ENCODE peak calls at places on chromosomes 2 and 18, in four cellular contexts. F is A549, Z is uterus, S is HepG2. H is an unnamed sample. For H3K4me1, the result is how much of the 10 kb centered on the place peaks cover.

GRCh38 chr2:44135771-44136170 is 32.9 kb upstream of the PPM1B start:
- DNase-seq in S (no peak), Z (no peak), F (no peak), H (no peak)

GRCh38 chr2:71715241-71715750 is 261.9 kb downstream of the DYSF start:
- DNase-seq in Z (no peak), S (no peak), F (no peak), H (no peak)

GRCh38 chr2:215879977-215880940 is 133.1 kb downstream of the MREG start:
- DNase-seq in Z (no peak), S (no peak), F (no peak), H (no peak)

GRCh38 chr2:37656512-37657423 is 14.7 kb downstream of the CDC42EP3 start:
- DNase-seq in S (no peak), Z (no peak), F (no peak), H (no peak)

GRCh38 chr18:8454136-8454535 is 155.1 kb upstream of the RAB12 start:
- DNase-seq in S (no peak), Z (no peak), F (no peak), H (no peak)

GRCh38 chr2:20650412-20650879 is 452 bp downstream of the HS1BP3 start:
- DNase-seq in Z (no peak), S (no peak), F (peak), H (peak)

GRCh38 chr2:26901326-26902183 is 53.6 kb downstream of the DPYSL5 start:
- DNase-seq in Z (no peak), S (no peak), F (no peak), H (no peak)

GRCh38 chr2:144642106-144642505 is 122.2 kb upstream of the ZEB2 start:
- DNase-seq in F (no peak), Z (no peak), S (no peak), H (no peak)

GRCh38 chr2:131567891-131568290 is 40.2 kb downstream of the CCDC74A start:
- DNase-seq in F (no peak), Z (no peak), S (no peak), H (no peak)

GRCh38 chr2:204431529-204431928 is 113.7 kb upstream of the PARD3B start:
- DNase-seq in Z (no peak), S (no peak), F (no peak), H (no peak)

GRCh38 chr2:19676770-19677169 is 225.0 kb downstream of the TTC32 start:
- DNase-seq in F (peak), S (peak), Z (no peak), H (no peak)

GRCh38 chr2:218002792-218003191 is at the start of gene TNS1:
- DNase-seq in Z (peak), F (no peak), S (no peak), H (peak)

GRCh38 chr2:214127178-214127970 is 283.5 kb upstream of the VWC2L start:
- DNase-seq in Z (peak), S (no peak), F (no peak), H (no peak)

GRCh38 chr18:37673196-37673595 is 107.6 kb upstream of the CELF4 start:
- DNase-seq in F (no peak), Z (no peak), S (no peak), H (peak)

GRCh38 chr2:226932443-226932842 is 96.6 kb downstream of the RHBDD1 start:
- DNase-seq in Z (no peak), S (no peak), F (no peak), H (no peak)

GRCh38 chr18:38933322-38933721 is 1367.7 kb upstream of the CELF4 start:
- DNase-seq in S (no peak), Z (no peak), F (no peak), H (no peak)

GRCh38 chr2:235495373-235496238 is 1.8 kb downstream of the AGAP1 start:
- DNase-seq in Z (no peak), S (no peak), F (no peak), H (no peak)

GRCh38 chr2:120934221-120934639 is 198.6 kb downstream of the GLI2 start:
- DNase-seq in Z (no peak), F (peak), S (peak), H (no peak)

GRCh38 chr2:8754056-8754790 is 72.4 kb downstream of the ID2 start:
- DNase-seq in S (no peak), F (no peak), Z (no peak), H (no peak)

GRCh38 chr18:67525328-67526110 is 9.0 kb upstream of the DSEL start:
- DNase-seq in Z (peak), S (peak), F (peak), H (peak)

GRCh38 chr2:121625953-121626352 is 23.3 kb downstream of the CLASP1 start:
- DNase-seq in Z (no peak), S (no peak), F (no peak), H (no peak)

GRCh38 chr2:199946196-199946595 is 9.1 kb downstream of the TYW5 start:
- DNase-seq in Z (no peak), S (no peak), F (no peak), H (no peak)

GRCh38 chr2:241870081-241870541 is 582 bp downstream of the RTP5 start:
- DNase-seq in Z (no peak), F (no peak), S (no peak), H (peak)

GRCh38 chr2:67844024-67844540 is 218.7 kb downstream of the C1D start:
- DNase-seq in S (no peak), F (no peak), Z (no peak), H (no peak)

GRCh38 chr2:10345813-10346212 is 43.1 kb downstream of the HPCAL1 start:
- DNase-seq in F (no peak), Z (no peak), S (no peak), H (no peak)

GRCh38 chr2:182652326-182652725 is 63.7 kb upstream of the DNAJC10 start:
- DNase-seq in Z (no peak), S (no peak), F (no peak), H (no peak)

GRCh38 chr2:226063704-226064390 is 664.3 kb downstream of the NYAP2 start:
- DNase-seq in S (no peak), Z (no peak), F (peak), H (no peak)

GRCh38 chr2:146388757-146389156 is 1456.1 kb upstream of the ACVR2A start:
- DNase-seq in Z (no peak), S (no peak), F (no peak), H (no peak)

GRCh38 chr2:43051316-43051715 is 175.1 kb downstream of the ZFP36L2 start:
- DNase-seq in F (peak), S (no peak), Z (no peak), H (no peak)
- H3K27ac ChIP-seq in F (peak), S (no peak), Z (no peak), H (no peak)

DNA sequence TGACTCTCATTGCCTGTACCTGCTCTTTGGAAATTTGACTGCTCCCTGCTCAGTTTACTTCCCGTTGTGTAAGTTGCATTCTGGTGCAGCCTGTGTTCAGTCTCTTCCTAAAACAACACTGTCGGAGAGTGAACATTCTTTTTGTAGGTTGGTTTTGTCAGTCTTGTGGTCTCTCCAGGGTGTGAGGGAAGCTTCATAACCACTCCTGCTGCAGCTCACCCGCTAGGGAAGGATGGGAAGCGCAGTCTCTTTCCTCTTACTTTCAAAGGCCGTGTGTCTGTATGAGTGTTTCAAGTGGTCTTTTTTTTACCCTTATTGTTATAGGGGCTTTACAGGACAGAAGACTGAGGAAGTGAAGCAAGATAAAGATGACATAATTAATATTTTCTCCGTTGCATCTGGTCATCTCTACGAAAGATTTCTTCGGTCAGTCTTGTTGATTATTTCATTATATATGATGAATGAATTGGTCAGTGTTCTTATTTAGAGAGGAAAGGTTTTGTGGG is 87.2 kb downstream of the UGGT1 start:
- DNase-seq in Z (no peak), F (no peak), S (peak), H (no peak)
- H3K4me1 ChIP-seq in Z (under half), F (under half), S (half or more), H (under half)

DNA sequence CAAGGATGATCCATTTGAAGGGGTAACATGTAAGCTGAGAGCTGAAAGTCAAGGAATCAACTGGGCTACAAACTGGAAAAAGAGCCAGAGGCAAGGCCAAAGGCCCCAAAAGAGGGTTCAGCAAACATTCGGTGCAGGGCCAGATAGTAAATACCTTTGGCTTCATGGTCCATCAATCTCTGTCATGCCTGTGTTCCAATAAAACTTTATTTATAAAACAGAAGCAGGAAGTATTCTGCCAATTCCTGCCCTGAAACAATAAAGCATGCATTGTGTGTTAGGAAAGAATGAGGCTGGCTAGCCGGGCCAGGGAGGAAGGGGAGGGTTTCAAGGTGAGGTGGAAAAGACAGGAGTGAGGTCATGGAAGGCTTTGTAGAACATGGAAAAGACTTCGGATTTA is 107.1 kb downstream of the LBH start:
- DNase-seq in Z (no peak), S (no peak), F (no peak), H (no peak)
- H3K27ac ChIP-seq in Z (no peak), S (no peak), F (no peak), H (no peak)

DNA sequence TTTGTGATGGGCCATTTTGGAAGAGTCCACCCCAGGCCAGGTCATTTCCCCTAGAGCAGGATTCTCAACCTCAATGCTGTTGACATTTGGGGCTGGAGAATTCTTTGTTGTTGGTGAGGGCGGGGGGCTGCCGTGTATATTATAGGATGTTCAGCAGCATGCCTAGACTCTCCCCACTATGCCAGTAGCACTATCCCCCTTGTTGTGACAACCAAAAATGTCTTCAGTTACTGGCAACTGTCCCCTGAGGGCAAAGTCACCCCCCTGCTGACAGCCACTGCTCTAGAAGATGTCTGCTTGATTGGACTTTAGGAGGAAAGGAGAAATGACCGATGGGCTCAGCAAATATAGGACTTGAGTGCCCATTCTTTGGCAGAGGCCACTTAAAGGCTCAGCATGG is 61.0 kb upstream of the MCFD2 start:
- DNase-seq in S (no peak), F (no peak), Z (no peak), H (no peak)
- H3K4me1 ChIP-seq in S (under half), F (under half), Z (under half), H (under half)

DNA sequence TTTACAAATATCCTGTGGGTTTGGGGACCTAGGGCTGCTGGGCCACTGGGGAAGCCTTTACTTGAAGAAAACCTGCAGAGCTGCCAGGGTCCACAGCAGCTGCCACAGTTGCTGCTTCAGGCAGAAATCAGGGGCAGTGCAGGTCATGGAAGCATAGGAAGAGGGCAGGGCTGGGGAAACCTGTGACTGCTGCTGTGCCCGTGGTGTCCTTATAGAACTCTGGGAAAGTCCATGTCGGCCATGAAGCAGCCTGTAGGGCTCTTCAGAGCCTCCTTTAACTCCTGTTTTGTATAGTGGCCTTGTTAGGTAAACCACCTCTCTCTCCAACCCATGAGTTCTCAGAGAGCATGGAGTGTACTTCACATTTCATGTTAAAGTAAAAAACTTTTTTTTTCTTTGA is 62.1 kb downstream of the SMAD4 start:
- DNase-seq in Z (no peak), F (no peak), S (no peak), H (no peak)
- H3K27ac ChIP-seq in Z (no peak), F (no peak), S (no peak), H (no peak)

DNA sequence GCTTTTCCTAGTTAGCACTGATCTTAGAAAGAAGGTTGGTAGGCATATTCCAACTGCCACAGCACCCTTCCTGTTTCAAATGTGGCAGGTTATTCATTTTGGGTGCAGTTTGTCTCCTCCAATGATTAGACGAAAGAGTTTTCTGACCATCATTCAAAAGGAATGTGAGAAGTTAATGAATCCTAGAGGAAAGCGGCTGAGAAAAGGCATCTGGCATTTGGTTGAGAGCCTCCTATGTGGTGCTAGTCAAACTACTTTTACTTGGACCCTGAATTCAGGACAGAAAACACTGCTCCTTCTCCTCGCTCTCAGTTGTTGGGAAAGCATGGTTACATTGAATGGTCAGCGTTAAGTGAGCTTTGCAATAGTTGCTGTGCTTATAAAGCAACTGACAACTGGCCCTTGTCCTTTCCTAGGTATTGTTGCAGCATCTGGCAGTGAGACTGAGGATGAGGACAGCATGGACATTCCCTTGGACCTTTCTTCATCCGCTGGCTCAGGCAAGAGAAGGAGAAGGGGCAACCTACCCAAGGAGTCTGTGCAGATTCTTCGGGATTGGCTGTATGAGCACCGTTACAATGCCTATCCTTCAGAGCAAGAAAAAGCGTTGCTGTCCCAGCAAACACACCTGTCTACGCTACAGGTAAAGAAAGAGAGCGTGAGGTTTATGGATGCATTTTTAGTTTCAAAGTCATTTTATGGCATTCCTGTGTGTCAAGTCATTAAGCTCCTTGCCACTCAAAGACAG is 6.1 kb downstream of the TGIF1 start:
- DNase-seq in F (peak), S (peak), Z (no peak), H (no peak)
- H3K4me1 ChIP-seq in F (under half), S (half or more), Z (under half), H (under half)

GRCh38 chr2:201191132-201191875 is 8.4 kb downstream of the CASP10 start:
- DNase-seq in S (peak), F (no peak), Z (peak), H (no peak)

GRCh38 chr2:201196803-201197202 is 13.9 kb downstream of the CASP10 start:
- DNase-seq in Z (no peak), F (no peak), S (no peak), H (no peak)

GRCh38 chr2:201196003-201196402 is 13.1 kb downstream of the CASP10 start:
- DNase-seq in S (no peak), Z (no peak), F (no peak), H (no peak)

GRCh38 chr2:201195329-201195728 is 12.4 kb downstream of the CASP10 start:
- DNase-seq in Z (no peak), F (no peak), S (no peak), H (no peak)

DNA sequence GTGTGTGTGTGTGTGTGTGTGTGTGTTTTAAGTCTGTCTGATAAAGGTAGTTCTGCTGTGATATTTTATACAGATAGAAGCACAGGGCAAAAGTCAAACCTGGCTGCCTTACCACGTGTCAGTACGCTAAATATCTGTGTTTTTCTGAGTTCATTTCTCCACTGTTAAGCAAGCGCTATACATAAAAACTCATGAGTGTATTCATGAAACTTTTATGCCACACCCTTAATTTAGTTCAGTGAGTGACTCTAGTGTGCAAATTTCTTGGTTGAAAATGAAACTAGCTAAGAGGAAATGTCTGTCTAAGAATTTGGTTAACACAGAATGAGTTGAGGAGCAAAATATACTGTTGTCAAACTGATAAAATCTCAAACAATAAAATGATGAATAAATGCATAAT is 11.2 kb downstream of the CASP10 start:
- DNase-seq in S (no peak), Z (no peak), F (no peak), H (no peak)
- H3K27ac ChIP-seq in S (no peak), Z (no peak), F (no peak), H (no peak)

DNA sequence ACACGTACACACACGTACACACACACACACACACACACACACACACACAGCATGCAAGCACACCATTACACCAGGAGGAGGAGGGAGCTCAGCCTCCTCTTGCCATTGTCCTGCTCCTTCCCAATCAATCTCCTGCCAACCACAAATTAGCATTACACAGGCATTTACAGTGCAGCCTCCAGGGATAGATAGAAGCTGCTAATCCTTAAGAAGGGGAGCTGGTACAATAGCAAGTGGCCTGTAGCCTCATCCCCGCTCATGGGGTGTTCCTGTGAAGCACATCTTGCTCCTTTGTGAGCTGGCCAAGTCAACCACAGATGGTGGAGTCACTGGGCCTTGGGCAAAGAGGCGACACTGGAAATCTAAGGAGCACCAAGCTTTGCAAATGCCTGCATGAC is 110.4 kb upstream of the PKDCC start:
- DNase-seq in F (no peak), S (no peak), Z (no peak), H (no peak)
- H3K4me1 ChIP-seq in F (half or more), S (under half), Z (under half), H (under half)

GRCh38 chr2:3254438-3254941 is 123.1 kb downstream of the EIPR1 start:
- DNase-seq in S (no peak), Z (no peak), F (no peak), H (no peak)
- H3K27ac ChIP-seq in S (no peak), Z (no peak), F (no peak), H (no peak)